ENCODE peak calls at places on chromosome X, in eight cellular contexts. F is A673, H is neural progenitor cell, I is AG10803, S is left ventricle myocardium inferior, O is suprapubic skin, C is upper lobe of right lung, W is esophagus squamous epithelium. X is an unnamed sample.

GRCh38 chrX:152072236-152072635 is 66.1 kb downstream of the MAGEA10 start:
- DNase-seq in F (no peak), S (no peak), O (no peak), W (no peak), C (no peak), H (no peak), I (peak; percentile 71), X (peak; percentile 87)

GRCh38 chrX:51404445-51404844 is 71.8 kb downstream of the NUDT10 start:
- DNase-seq in S (no peak), H (no peak), I (no peak), C (no peak), O (no peak), W (no peak), F (no peak), X (no peak)

GRCh38 chrX:38929966-38930421 is 128.7 kb downstream of the MID1IP1 start:
- DNase-seq in O (no peak), S (no peak), W (no peak), C (no peak), I (peak; percentile 70), F (no peak), H (no peak), X (peak; percentile 53)

GRCh38 chrX:23756165-23756564 is 13.1 kb upstream of the ACOT9 start:
- DNase-seq in W (no peak), S (peak; percentile 27), I (peak; percentile 44), O (no peak), C (no peak), H (peak; percentile 89), F (peak; percentile 80), X (peak; percentile 54)

GRCh38 chrX:100447563-100448397 is 37.7 kb upstream of the PCDH19 start:
- DNase-seq in C (no peak), S (peak; percentile 16), F (peak; percentile 39), H (peak; percentile 63), W (no peak), O (peak; percentile 61), I (peak; percentile 3), X (peak; percentile 29)

GRCh38 chrX:16822723-16823122 is 36.5 kb downstream of the TXLNG start:
- DNase-seq in I (peak; percentile 80), H (no peak), S (no peak), W (no peak), C (no peak), F (no peak), O (no peak), X (peak; percentile 76)

GRCh38 chrX:12013220-12013619 is 125.1 kb upstream of the FRMPD4 start:
- DNase-seq in F (no peak), O (no peak), C (no peak), W (no peak), S (no peak), H (no peak), I (peak; percentile 40), X (peak; percentile 66)

GRCh38 chrX:97740044-97740443 is 856.3 kb downstream of the RPA4 start:
- DNase-seq in W (no peak), C (no peak), H (no peak), S (no peak), F (no peak), I (no peak), O (no peak), X (no peak)

GRCh38 chrX:19839770-19840254 is 47.6 kb downstream of the SH3KBP1 start:
- DNase-seq in H (no peak), C (no peak), I (no peak), S (no peak), F (no peak), W (no peak), O (no peak), X (no peak)

GRCh38 chrX:106999002-106999975 is 723 bp downstream of the MORC4 start:
- DNase-seq in W (no peak), O (peak; percentile 71), I (peak; percentile 51), C (peak; percentile 69), F (peak; percentile 64), H (peak; percentile 60), S (peak; percentile 40), X (peak; percentile 59)

GRCh38 chrX:119235872-119236598 is at the start of gene PGRMC1:
- DNase-seq in I (peak; percentile 78), O (peak; percentile 88), W (peak; percentile 11), S (peak; percentile 82), C (peak; percentile 90), F (peak; percentile 82), H (peak; percentile 90), X (peak; percentile 81)

GRCh38 chrX:102858826-102859627 is 78.0 kb upstream of the RAB40AL start:
- DNase-seq in C (no peak), O (no peak), W (no peak), H (peak; percentile 47), F (peak; percentile 7), S (no peak), I (peak; percentile 1), X (no peak)

GRCh38 chrX:31199051-31199769 is 127.4 kb upstream of the FTHL17 start:
- DNase-seq in C (no peak), F (peak; percentile 19), O (no peak), W (no peak), I (peak; percentile 74), H (no peak), S (no peak), X (no peak)

GRCh38 chrX:143669395-143669794 is 33.5 kb upstream of the SLITRK4 start:
- DNase-seq in O (no peak), I (no peak), C (no peak), W (no peak), F (peak; percentile 13), H (peak; percentile 2), S (no peak), X (peak; percentile 6)

GRCh38 chrX:47579537-47579936 is 2.7 kb upstream of the TIMP1 start:
- DNase-seq in O (no peak), I (peak; percentile 62), W (no peak), H (no peak), C (no peak), F (no peak), S (no peak), X (peak; percentile 70)

GRCh38 chrX:125507119-125507518 is 187.4 kb downstream of the TEX13C start:
- DNase-seq in C (no peak), S (no peak), I (no peak), F (no peak), W (no peak), H (no peak), O (no peak), X (peak; percentile 9)

GRCh38 chrX:38754102-38754790 is 47.0 kb upstream of the MID1IP1 start:
- DNase-seq in H (peak; percentile 46), I (peak; percentile 51), C (no peak), S (no peak), F (peak; percentile 44), W (no peak), O (no peak), X (peak; percentile 64)

GRCh38 chrX:74925210-74926088 is at the start of gene NEXMIF:
- DNase-seq in H (peak; percentile 81), W (no peak), I (peak; percentile 9), C (no peak), O (no peak), S (peak; percentile 18), F (peak; percentile 63), X (no peak)

DNA sequence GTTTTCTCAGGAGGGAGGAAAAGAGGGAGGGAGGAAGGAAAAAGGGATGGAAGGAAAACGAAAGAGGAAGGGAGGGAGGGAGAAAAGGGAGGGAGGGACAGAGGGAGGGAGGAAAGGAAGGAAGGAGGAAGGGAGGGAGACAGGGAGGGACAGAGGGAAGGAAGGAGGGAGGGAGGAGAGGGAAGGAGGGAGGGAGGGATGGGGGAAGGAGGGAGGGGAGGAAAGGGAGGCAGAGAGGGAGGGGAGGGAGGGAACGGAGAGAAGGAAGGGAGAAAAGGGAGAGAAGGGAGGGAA is 15.4 kb downstream of the DHRSX start:
- DNase-seq in I (peak; percentile 27), F (no peak), C (no peak), O (no peak), S (no peak), H (no peak), W (no peak), X (no peak)
- H3K4me3 ChIP-seq in I (peak overlapping the region; percentile 51), F (no peak overlapping the region), C (no peak overlapping the region), O (peak overlapping the region; percentile 24), S (peak overlapping the region; percentile 52), H (no peak overlapping the region), W (peak overlapping the region; percentile 25), X (peak overlapping the region; percentile 15)

GRCh38 chrX:64097891-64098290 is 107.6 kb downstream of the AMER1 start:
- DNase-seq in O (no peak), W (no peak), H (no peak), S (no peak), I (no peak), F (no peak), C (no peak), X (no peak)

GRCh38 chrX:64093761-64094160 is 111.7 kb downstream of the AMER1 start:
- DNase-seq in I (peak; percentile 11), C (no peak), F (peak; percentile 2), O (no peak), H (peak; percentile 34), S (no peak), W (no peak), X (no peak)
- TF ChIP-seq CTCF in I (peak; percentile 50), C (peak; percentile 30), F (peak; percentile 35), O (no peak), H (peak; percentile 55), S (peak; percentile 54), W (no peak), X (no peak)

GRCh38 chrX:71107245-71107644 is 705 bp upstream of the CXorf65 start:
- DNase-seq in O (no peak), H (no peak), C (no peak), W (no peak), I (no peak), S (no peak), F (no peak), X (no peak)

GRCh38 chrX:71105638-71106037 is 902 bp downstream of the CXorf65 start:
- DNase-seq in O (no peak), C (no peak), W (no peak), F (no peak), H (no peak), I (no peak), S (no peak), X (no peak)

GRCh38 chrX:71103110-71103983 is 3.2 kb downstream of the CXorf65 start:
- DNase-seq in H (peak; percentile 48), C (no peak), F (no peak), O (no peak), W (no peak), S (no peak), I (no peak), X (no peak)

GRCh38 chrX:71107762-71108360 is 1.3 kb upstream of the CXorf65 start:
- DNase-seq in C (no peak), W (no peak), I (no peak), F (no peak), S (no peak), H (no peak), O (no peak), X (no peak)

GRCh38 chrX:71106427-71106826 is at the start of gene CXorf65:
- DNase-seq in S (no peak), C (no peak), H (no peak), I (no peak), O (no peak), W (no peak), F (no peak), X (no peak)
- H3K4me3 ChIP-seq in S (no peak within 1 kb of the TSS), C (no peak within 1 kb of the TSS), H (no peak within 1 kb of the TSS), I (no peak within 1 kb of the TSS), O (no peak within 1 kb of the TSS), W (no peak within 1 kb of the TSS), F (no peak within 1 kb of the TSS), X (no peak within 1 kb of the TSS)

DNA sequence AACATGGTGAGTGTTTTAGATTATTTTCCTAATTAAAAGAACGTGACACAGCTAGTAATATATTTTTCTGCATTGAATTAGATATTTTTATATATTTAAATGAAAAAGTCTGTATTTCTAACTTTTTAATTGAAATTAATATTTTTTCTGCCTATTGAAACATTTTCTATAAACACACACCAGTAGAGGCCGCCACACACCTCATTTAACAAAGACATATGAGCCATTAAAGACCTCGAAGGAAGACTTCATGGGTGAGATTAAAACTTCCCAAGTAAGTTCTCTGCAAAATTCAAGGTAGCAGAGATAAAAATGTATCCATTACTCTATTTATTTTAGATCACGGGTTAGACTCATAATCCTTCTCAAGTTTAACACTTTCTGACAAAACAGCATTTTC is 8.3 kb downstream of the SLITRK2 start:
- DNase-seq in C (no peak), I (no peak), O (no peak), H (peak; percentile 19), F (peak; percentile 19), W (no peak), S (no peak), X (peak; percentile 23)
- TF ChIP-seq CTCF in C (peak; percentile 23), I (peak; percentile 19), O (no peak), H (peak; percentile 54), F (peak; percentile 54), W (no peak), S (peak; percentile 41), X (peak; percentile 23)